ENCODE peak calls at places on chromosomes 3 and 15, in four cellular contexts. X is PC-9, J is GM23338, I is PC-3. Q is an unnamed sample. For H3F3A, the result is how much of the 10 kb centered on the place peaks cover.

GRCh38 chr15:101498731-101499480 is 9.4 kb upstream of the PCSK6 start:
- DNase-seq in I (no peak), J (no peak), X (peak), Q (no peak)

GRCh38 chr15:31296304-31297220 is 30.1 kb upstream of the KLF13 start:
- DNase-seq in J (no peak), I (peak), X (peak), Q (peak)

GRCh38 chr15:31867536-31868442 is 162.5 kb upstream of the CHRNA7 start:
- DNase-seq in I (peak), X (peak), J (peak), Q (peak)

GRCh38 chr3:129989391-129989790 is 14.9 kb downstream of the TRH start:
- DNase-seq in J (no peak), I (no peak), X (no peak), Q (no peak)

GRCh38 chr15:66390670-66391069 is 4.0 kb downstream of the MAP2K1 start:
- DNase-seq in X (no peak), I (peak), J (no peak), Q (no peak)

GRCh38 chr15:79954659-79955058 is 16.3 kb downstream of the BCL2A1 start:
- DNase-seq in J (no peak), I (no peak), X (no peak), Q (no peak)

GRCh38 chr3:147702499-147702898 is 293.3 kb downstream of the ZIC1 start:
- DNase-seq in X (no peak), J (no peak), I (no peak), Q (no peak)

GRCh38 chr3:12437223-12437605 is 47.1 kb upstream of the TSEN2 start:
- DNase-seq in X (no peak), I (no peak), J (no peak), Q (no peak)

GRCh38 chr15:90264649-90265048 is 823 bp upstream of the NGRN start:
- DNase-seq in I (peak), J (no peak), X (peak), Q (no peak)

GRCh38 chr15:101397521-101398003 is 91.9 kb downstream of the PCSK6 start:
- DNase-seq in I (peak), X (no peak), J (no peak), Q (no peak)

GRCh38 chr3:11718582-11719405 is 75.1 kb upstream of the VGLL4 start:
- DNase-seq in I (peak), X (peak), J (peak), Q (peak)

GRCh38 chr3:181660337-181660736 is 51.4 kb upstream of the SOX2 start:
- DNase-seq in J (no peak), X (no peak), I (no peak), Q (no peak)

GRCh38 chr3:47979070-47979469 is 37.1 kb downstream of the MAP4 start:
- DNase-seq in I (no peak), X (no peak), J (no peak), Q (no peak)

GRCh38 chr15:44295909-44296420 is 7.4 kb downstream of the GOLM2 start:
- DNase-seq in X (no peak), I (no peak), J (no peak), Q (no peak)

GRCh38 chr3:49593046-49593445 is 38.8 kb downstream of the BSN start:
- DNase-seq in J (no peak), I (peak), X (no peak), Q (no peak)

GRCh38 chr15:98597666-98598065 is 50.7 kb upstream of the IGF1R start:
- DNase-seq in J (peak), X (no peak), I (peak), Q (peak)

GRCh38 chr15:35692256-35692867 is 146.4 kb upstream of the DPH6 start:
- DNase-seq in X (no peak), J (no peak), I (peak), Q (no peak)

GRCh38 chr15:38307251-38307650 is 54.6 kb downstream of the SPRED1 start:
- DNase-seq in X (no peak), I (no peak), J (no peak), Q (no peak)

GRCh38 chr15:96323250-96324162 is 7.0 kb upstream of the NR2F2 start:
- DNase-seq in X (no peak), J (peak), I (no peak), Q (peak)

GRCh38 chr3:158355623-158356588 is 215.1 kb upstream of the MLF1 start:
- DNase-seq in J (no peak), X (no peak), I (no peak), Q (no peak)

GRCh38 chr15:20665653-20666052 is 124.1 kb upstream of the GOLGA6L6 start:
- DNase-seq in J (no peak), I (no peak), X (no peak), Q (no peak)

GRCh38 chr3:23996058-23996457 is 51.0 kb downstream of the NR1D2 start:
- DNase-seq in I (no peak), J (no peak), X (no peak), Q (no peak)

GRCh38 chr3:16883057-16883725 is 1.6 kb upstream of the PLCL2 start:
- DNase-seq in J (peak), I (no peak), X (no peak), Q (peak)

GRCh38 chr3:133452603-133453313 is 52.9 kb downstream of the BFSP2 start:
- DNase-seq in J (no peak), I (peak), X (no peak), Q (peak)

GRCh38 chr3:172305974-172306373 is 142.3 kb downstream of the GHSR start:
- DNase-seq in I (no peak), X (no peak), J (no peak), Q (no peak)
- H3K27ac ChIP-seq in I (peak), X (peak), J (no peak), Q (no peak)

GRCh38 chr3:72396899-72397298 is 451.3 kb downstream of the SHQ1 start:
- DNase-seq in J (no peak), I (no peak), X (no peak), Q (no peak)
- H3F3A ChIP-seq in J (under half), I (under half), X (under half), Q (under half)

GRCh38 chr3:43015572-43016512 is 36.7 kb downstream of the GASK1A start:
- DNase-seq in X (no peak), J (no peak), I (no peak), Q (no peak)
- H3K27ac ChIP-seq in X (no peak), J (no peak), I (no peak), Q (no peak)

GRCh38 chr15:88637436-88637835 is 1.4 kb upstream of the ISG20 start:
- DNase-seq in J (no peak), I (no peak), X (no peak), Q (no peak)
- H3F3A ChIP-seq in J (under half), I (under half), X (under half), Q (under half)

GRCh38 chr3:22157848-22158247 is 406.8 kb upstream of the ZNF385D start:
- DNase-seq in X (no peak), J (no peak), I (no peak), Q (no peak)

GRCh38 chr3:22159004-22159695 is 408.1 kb upstream of the ZNF385D start:
- DNase-seq in I (peak), J (no peak), X (no peak), Q (no peak)

GRCh38 chr3:22161315-22161714 is 410.3 kb upstream of the ZNF385D start:
- DNase-seq in X (no peak), I (peak), J (no peak), Q (no peak)

DNA sequence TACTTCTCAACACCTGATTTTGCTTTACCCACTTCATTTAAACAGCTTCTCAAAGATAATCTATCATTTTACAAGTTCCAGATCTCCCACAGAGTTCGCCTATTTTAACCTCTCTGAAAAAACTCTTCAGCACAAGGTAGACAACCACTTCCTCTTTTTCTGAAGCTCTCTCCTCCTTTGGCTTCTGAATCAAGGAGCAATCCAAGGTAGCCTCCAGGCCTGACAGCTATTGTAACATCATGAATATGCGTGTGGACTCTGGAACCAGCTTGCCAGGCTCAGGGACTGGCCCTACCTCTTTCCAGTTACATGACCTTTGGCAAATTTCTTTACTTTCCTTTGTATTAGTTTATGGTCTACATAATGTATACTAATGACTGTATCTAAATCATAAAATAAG is 405.9 kb upstream of the ZNF385D start:
- DNase-seq in I (peak), X (peak), J (peak), Q (no peak)
- H3K27ac ChIP-seq in I (no peak), X (no peak), J (no peak), Q (no peak)

DNA sequence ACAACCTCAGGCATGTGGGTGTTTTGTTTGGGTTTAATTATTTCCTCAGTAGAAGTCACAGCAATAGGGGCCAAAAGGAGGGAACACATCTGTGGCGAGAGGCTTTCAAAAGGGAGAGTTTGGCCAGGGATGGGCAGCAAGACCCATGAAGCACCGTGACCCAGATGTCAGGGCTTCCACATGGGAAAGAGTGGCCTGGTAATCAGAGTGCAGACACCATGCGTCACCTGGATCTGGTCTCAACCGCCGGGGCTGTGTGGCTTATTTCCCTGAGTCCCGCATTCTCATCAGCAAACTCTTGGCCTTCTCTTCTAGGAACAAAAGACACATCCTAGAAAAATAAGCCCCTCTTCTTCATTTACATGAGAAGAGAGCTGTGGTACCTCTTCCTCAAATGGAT is 12.4 kb upstream of the MUSTN1 start:
- DNase-seq in I (no peak), J (no peak), X (no peak), Q (no peak)
- H3F3A ChIP-seq in I (under half), J (under half), X (under half), Q (under half)

DNA sequence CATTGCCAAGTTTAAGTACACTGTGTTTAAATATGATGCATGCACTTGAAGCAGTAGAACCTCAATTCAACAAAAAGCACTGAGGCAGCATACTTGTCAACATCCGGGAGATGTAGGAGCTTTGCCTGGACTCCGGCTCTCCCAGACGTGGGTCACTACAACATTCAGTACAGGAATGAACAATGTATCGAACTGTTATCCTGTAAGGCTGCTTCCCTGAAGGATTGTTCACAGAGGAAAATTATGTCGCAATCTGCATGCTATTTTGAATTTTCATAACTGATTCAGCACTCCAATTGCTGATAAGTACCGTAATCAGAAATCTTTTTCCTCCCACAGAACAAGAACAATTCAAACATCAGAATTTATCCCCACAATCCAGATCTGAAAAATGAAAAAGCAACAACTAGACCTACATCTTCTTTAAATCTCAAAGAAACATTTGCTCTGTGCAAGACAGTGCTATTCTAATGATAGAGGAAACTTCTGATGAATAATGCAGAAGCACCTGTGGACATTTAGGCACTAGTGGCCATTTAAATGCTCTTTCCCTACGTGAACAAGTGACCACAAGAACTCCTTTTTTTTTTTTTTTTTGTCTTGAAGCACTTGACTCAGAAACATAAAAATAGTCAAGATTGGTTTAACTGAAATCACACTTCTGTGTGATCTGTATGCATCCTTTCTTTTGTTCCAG is 113.4 kb downstream of the PLCH1 start:
- DNase-seq in I (no peak), J (no peak), X (no peak), Q (no peak)
- H3K27ac ChIP-seq in I (no peak), J (no peak), X (no peak), Q (no peak)

DNA sequence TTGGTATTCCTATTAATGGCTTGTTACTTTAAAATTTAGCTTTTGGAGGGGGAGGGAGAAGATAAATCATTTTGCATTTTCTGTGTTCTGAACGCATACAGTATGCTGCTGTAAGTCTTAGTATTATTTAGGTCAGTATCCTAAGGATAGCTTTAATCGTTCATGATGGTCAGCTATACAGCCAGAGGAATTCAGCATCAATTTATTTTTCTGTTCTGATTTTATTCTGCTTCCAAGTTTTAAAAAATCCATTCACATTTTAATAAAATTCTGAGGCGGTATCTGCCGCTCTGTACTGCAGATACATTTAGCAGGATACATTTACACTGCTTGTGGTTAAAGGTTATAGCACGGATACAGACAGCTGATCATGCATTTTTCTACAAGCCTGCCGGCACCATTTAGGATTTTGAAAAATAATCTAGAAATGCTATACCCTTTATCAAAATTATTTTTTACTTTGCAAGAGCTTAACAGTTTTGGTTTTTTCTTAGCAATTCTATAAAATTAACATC is 17.8 kb downstream of the ZBTB38 start:
- DNase-seq in I (no peak), J (no peak), X (no peak), Q (no peak)
- H3F3A ChIP-seq in I (under half), J (under half), X (under half), Q (under half)

DNA sequence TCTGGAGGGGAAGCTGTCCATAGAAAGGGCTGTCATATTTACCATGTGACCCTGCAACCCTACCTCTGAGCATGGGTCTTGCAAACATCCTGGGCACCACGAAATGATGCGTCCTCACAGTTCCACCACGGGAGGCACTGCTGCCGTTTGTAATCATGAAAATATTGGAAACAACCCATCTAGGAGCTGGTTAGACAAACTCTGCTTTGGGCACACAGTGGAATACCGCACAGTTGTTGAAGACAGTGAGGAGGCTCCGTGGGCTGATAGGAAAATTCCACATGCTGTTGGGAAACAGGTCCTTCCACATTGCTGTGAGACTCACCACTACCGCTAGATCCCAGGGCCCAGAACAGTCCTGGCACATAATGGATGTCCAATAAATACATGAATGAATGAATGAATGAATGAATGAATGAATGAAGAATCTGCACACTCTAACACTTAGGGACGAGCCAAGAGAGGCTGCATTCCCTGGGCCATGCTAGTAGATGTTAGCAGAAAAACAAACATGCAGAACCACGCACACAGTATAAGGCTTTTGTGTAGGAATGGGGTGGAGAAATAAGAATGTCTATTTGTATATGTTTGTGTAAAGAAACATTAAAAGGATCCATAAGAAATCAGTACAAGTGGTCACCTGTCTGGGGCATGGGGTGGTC is 40.6 kb downstream of the TPRA1 start:
- DNase-seq in J (no peak), X (peak), I (peak), Q (no peak)
- H3K27ac ChIP-seq in J (no peak), X (no peak), I (no peak), Q (no peak)

GRCh38 chr3:123424321-123424998 is 24.4 kb downstream of the ADCY5 start:
- DNase-seq in I (no peak), X (no peak), J (no peak), Q (no peak)
- H3F3A ChIP-seq in I (under half), X (under half), J (under half), Q (under half)

Q was measured in neural progenitor cell.